ENCODE peak calls at places on chromosomes 11 and 22, in seven cellular contexts. X is DMS153; F is bronchial epithelial cell; L is cerebellum; Z is stimulated activated CD8-positive, alpha-beta memory T cell treated with anti-CD3 and anti-CD28 coated beads, Interleukin-7, amount 100 ng/mL, for 1 hour; T is OCI-M1; W is HEK293T. V is an unnamed sample.

GRCh38 chr11:75677275-75677674 is 8.4 kb upstream of the MAP6 start:
- DNase-seq in X (no peak), F (no peak), L (no peak), Z (no peak), T (no peak), W (no peak), V (no peak)

GRCh38 chr11:36684840-36685800 is 87.1 kb upstream of the RAG2 start:
- DNase-seq in X (no peak), F (no peak), L (no peak), Z (no peak), T (no peak), W (no peak), V (no peak)

GRCh38 chr11:44563716-44564115 is 1.7 kb upstream of the CD82 start:
- DNase-seq in X (no peak), F (no peak), L (no peak), Z (no peak), T (no peak), W (no peak), V (no peak)

GRCh38 chr11:8301622-8302021 is 37.9 kb upstream of the LMO1 start:
- DNase-seq in X (no peak), F (no peak), L (no peak), Z (no peak), T (no peak), W (no peak), V (no peak)

GRCh38 chr11:128903248-128904041 is 12.3 kb downstream of the KCNJ5 start:
- DNase-seq in X (no peak), F (peak), L (no peak), Z (no peak), T (no peak), W (no peak), V (no peak)

GRCh38 chr11:3058753-3059664 is 1.8 kb upstream of the CARS1 start:
- DNase-seq in X (no peak), F (peak), L (no peak), Z (no peak), T (peak), W (no peak), V (no peak)

GRCh38 chr11:95067828-95068244 is 1.1 kb downstream of the SRSF8 start:
- DNase-seq in X (no peak), F (no peak), L (no peak), Z (no peak), T (no peak), W (no peak), V (no peak)

GRCh38 chr22:19148417-19149046 is 1.6 kb downstream of the GSC2 start:
- DNase-seq in X (no peak), F (no peak), L (no peak), Z (no peak), T (no peak), W (no peak), V (no peak)

GRCh38 chr11:65205602-65205967 is 23.9 kb downstream of the CAPN1 start:
- DNase-seq in X (no peak), F (no peak), L (no peak), Z (no peak), T (no peak), W (no peak), V (no peak)

V was measured in effector memory CD8-positive, alpha-beta T cell.